ENCODE peak calls at places on chromosome 17, in five cellular contexts. T is SK-N-SH, C is K562, N is HepG2, R is GM12878. U is an unnamed sample.

GRCh38 chr17:73230088-73230487 is 31.6 kb downstream of the CPSF4L start:
- DNase-seq in T (no peak), C (no peak), N (no peak), R (no peak), U (no peak)

GRCh38 chr17:5759501-5759925 is 175.2 kb upstream of the NLRP1 start:
- DNase-seq in T (no peak), C (no peak), N (no peak), R (no peak), U (no peak)

GRCh38 chr17:75159196-75160031 is 5.1 kb upstream of the JPT1 start:
- DNase-seq in T (no peak), C (no peak), N (no peak), R (no peak), U (no peak)

GRCh38 chr17:55811536-55811935 is 60.7 kb downstream of the PCTP start:
- DNase-seq in T (no peak), C (no peak), N (no peak), R (no peak), U (no peak)

GRCh38 chr17:41392278-41392677 is 5.1 kb downstream of the KRT31 start:
- DNase-seq in T (no peak), C (no peak), N (no peak), R (no peak), U (no peak)

GRCh38 chr17:46842835-46843234 is 8.5 kb upstream of the WNT9B start:
- DNase-seq in T (no peak), C (peak), N (no peak), R (no peak), U (peak)

GRCh38 chr17:64442550-64442971 is 6.4 kb upstream of the MILR1 start:
- DNase-seq in T (no peak), C (no peak), N (no peak), R (no peak), U (no peak)

GRCh38 chr17:74427048-74427762 is 4.7 kb upstream of the GPRC5C start:
- DNase-seq in T (no peak), C (no peak), N (peak), R (no peak), U (no peak)

GRCh38 chr17:74177018-74177450 is 26.4 kb upstream of the RPL38 start:
- DNase-seq in T (no peak), C (no peak), N (no peak), R (no peak), U (no peak)

GRCh38 chr17:78322858-78323455 is 36.9 kb downstream of the SOCS3 start:
- DNase-seq in T (peak), C (no peak), N (no peak), R (no peak), U (no peak)

GRCh38 chr17:36937001-36937960 is at the start of gene LHX1:
- DNase-seq in T (peak), C (no peak), N (no peak), R (no peak), U (no peak)

GRCh38 chr17:27535975-27536374 is 79.7 kb downstream of the KSR1 start:
- DNase-seq in T (no peak), C (no peak), N (no peak), R (no peak), U (no peak)

GRCh38 chr17:38735161-38735997 is 5.2 kb downstream of the CISD3 start:
- DNase-seq in T (peak), C (peak), N (peak), R (no peak), U (peak)

GRCh38 chr17:64244165-64244564 is 18.9 kb downstream of the TEX2 start:
- DNase-seq in T (no peak), C (no peak), N (no peak), R (no peak), U (no peak)

GRCh38 chr17:28570716-28571254 is 539 bp downstream of the PIGS start:
- DNase-seq in T (peak), C (peak), N (peak), R (no peak), U (peak)

GRCh38 chr17:63859257-63859656 is 14.2 kb downstream of the CSH2 start:
- DNase-seq in T (no peak), C (no peak), N (no peak), R (no peak), U (no peak)

GRCh38 chr17:73566905-73567782 is 77.1 kb downstream of the SDK2 start:
- DNase-seq in T (no peak), C (no peak), N (no peak), R (no peak), U (no peak)

GRCh38 chr17:81186203-81186602 is 20.2 kb upstream of the AATK start:
- DNase-seq in T (no peak), C (no peak), N (no peak), R (no peak), U (no peak)
- TF ChIP-seq FOXM1 in T (no peak), C (no peak), N (no peak), R (no peak), U (no peak)

DNA sequence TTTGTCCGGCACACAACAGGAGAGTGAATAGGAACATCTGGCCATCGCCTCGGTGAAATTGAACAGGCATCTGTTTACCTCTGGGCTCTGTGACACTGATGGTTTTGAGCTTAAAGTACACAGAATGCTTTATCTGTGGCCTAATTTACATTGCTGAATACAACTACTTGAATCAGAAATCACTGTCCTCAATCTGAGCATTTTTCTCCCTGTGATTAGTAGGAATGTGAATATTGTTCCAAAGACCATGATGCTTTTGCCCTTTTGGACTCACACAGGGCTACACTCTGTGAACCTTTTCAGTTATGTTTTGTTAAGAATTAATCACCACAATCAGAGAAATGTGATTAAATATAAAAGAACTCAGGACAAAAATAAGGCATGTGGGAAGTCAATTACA is 323.0 kb upstream of the TBX2 start:
- DNase-seq in T (peak), C (no peak), N (peak), R (no peak), U (no peak)
- TF ChIP-seq FOXM1 in T (no peak), C (no peak), N (no peak), R (no peak), U (no peak)

GRCh38 chr17:81294512-81295030 is 536 bp downstream of the SLC38A10 start:
- DNase-seq in T (peak), C (peak), N (no peak), R (no peak), U (peak)
- TF ChIP-seq FOXM1 in T (no peak), C (no peak), N (no peak), R (no peak), U (no peak)

GRCh38 chr17:51828901-51829300 is 329.6 kb downstream of the CA10 start:
- DNase-seq in T (no peak), C (no peak), N (no peak), R (no peak), U (no peak)
- TF ChIP-seq FOXM1 in T (no peak), C (no peak), N (no peak), R (no peak), U (no peak)

DNA sequence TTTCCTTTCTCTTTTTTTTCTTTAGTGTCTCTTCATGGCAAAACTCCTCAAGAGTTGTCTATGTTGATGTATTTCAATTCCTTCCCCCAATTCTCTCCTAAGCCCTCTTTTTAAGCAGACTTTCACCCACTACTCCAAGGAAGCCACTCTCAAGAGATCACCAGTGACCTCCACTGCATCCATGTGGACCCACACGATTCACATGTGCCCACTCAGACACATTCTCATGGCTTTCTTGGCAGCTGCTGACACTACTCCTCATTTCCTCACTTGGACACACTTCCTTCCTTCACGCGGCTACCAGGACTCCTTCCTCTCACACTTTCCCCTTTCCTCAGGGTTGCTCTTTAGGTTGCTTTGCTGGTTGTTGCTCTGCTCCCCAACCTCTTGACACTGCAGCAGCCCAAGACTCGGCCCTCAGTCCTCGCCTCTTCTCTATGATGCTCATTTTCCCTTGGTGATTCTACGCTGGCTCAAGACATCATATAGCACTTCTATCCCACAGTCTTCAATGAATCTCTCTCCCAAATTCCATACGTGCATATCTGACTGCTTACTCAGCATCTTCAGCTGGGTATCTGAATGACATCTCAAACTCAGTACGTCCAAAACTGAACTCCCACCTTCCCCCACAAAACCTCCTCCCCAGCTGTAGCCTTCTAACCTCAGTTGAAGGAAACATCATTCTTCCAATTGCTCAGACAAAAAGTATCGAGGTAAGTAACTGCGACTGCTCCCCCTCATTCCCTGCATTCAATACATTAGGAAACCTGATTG is 28.3 kb downstream of the HELZ start:
- DNase-seq in T (no peak), C (no peak), N (no peak), R (no peak), U (no peak)
- TF ChIP-seq FOXM1 in T (no peak), C (no peak), N (no peak), R (no peak), U (no peak)

GRCh38 chr17:81008140-81008539 is 16.5 kb downstream of the CHMP6 start:
- DNase-seq in T (no peak), C (no peak), N (no peak), R (no peak), U (no peak)
- TF ChIP-seq FOXM1 in T (no peak), C (no peak), N (no peak), R (no peak), U (no peak)

DNA sequence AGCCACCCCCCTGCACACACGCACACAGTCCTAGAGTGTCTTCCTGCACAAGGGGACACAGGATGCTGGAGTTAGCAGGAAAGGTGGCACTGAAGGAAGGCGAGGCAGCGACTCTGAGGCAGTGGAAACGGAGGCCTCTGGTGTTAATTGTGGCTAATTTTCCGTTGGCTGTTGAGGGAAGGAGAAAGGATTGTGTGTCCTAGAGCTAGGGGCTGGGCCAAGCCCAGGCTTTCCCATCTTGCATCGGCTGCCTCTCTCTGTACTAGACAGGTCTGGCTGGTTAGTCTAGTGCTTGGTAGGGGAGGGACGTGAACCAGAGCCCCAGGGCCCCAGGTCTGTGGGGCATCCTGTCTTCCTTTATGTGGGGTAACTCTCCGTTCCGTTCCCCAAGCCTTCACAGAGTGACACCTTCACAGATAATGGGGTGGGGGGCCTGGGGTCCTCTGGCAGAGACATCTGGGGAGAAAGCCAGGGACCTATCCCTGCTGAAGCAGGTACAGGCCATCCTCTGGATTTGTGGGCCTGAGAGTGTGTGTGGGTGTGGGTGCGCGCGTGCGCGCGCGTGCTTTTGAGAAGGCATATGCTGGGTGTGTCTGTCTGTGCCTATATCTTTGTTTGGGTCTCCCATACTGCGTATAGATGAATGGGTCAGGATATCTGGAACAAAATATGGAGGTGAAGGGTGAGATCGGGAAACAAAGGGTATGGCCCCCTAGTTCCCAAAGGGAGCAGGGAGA is at the start of gene CHD3:
- DNase-seq in T (no peak), C (no peak), N (no peak), R (no peak), U (no peak)
- TF ChIP-seq FOXM1 in T (no peak), C (no peak), N (no peak), R (no peak), U (no peak)

DNA sequence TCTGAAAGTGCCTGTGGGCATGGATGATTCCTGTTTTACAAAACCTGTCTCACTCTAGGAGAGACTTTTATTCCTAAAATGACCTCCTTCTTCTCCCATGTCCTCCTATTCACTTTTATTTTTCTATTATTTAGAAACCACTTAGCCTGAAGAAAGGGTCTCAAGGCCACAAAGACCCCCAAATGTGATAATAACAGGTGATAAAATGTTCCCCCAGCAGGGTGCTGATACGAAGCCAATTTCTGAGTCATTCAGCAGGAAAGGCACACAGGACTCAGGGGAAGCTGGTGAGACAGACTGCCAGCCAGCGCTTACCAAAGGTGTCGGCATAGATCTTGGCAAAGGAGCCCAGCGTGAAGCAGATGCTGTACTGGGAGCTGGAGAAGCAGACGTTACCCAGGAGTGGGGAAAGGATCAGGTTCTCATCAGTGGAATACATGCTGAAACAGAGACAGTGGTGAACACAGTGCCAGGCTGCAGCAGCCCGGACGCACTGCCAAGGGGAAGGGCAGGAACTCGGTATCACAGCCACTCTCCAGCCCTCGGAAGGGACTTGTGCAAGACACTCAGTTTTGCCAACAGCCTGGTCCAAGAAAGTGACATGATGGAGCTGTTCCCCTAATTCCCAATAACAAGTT is 24.6 kb downstream of the HIGD1B start:
- DNase-seq in T (no peak), C (no peak), N (no peak), R (no peak), U (no peak)
- TF ChIP-seq FOXM1 in T (no peak), C (no peak), N (no peak), R (no peak), U (no peak)

GRCh38 chr17:4007346-4008081 is 43.3 kb upstream of the ATP2A3 start:
- DNase-seq in T (peak), C (peak), N (no peak), R (no peak), U (no peak)

GRCh38 chr17:4009164-4009785 is 45.0 kb upstream of the ATP2A3 start:
- DNase-seq in T (no peak), C (no peak), N (no peak), R (no peak), U (no peak)

GRCh38 chr17:4006745-4007211 is 42.5 kb upstream of the ATP2A3 start:
- DNase-seq in T (peak), C (peak), N (no peak), R (no peak), U (no peak)

GRCh38 chr17:4008496-4009163 is 44.4 kb upstream of the ATP2A3 start:
- DNase-seq in T (no peak), C (no peak), N (no peak), R (no peak), U (no peak)

DNA sequence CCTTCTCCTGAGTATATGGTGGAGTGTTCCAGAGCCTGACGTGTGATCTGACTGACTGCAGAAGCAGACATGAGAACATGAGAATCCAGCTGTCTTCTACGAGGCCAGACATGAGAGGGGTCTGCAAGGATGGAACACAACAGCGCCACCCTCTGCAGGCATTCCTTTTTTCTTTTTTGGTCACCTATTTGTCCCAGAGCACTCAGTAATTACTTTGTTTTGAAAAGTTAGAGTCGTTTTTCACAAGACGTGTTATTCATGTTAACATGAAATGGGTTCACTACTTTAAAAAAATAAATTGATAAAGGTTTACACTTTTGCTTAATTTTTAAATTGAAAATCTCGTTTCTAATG is 43.8 kb upstream of the ATP2A3 start:
- DNase-seq in T (no peak), C (no peak), N (no peak), R (no peak), U (no peak)
- TF ChIP-seq FOXM1 in T (no peak), C (no peak), N (no peak), R (no peak), U (no peak)